ENCODE peak calls at places on chromosomes 13 and 19, in eight cellular contexts. P, B, Y, O, I, F, D and Z are unnamed samples.

GRCh38 chr19:48529156-48529555 is 17.5 kb upstream of the LMTK3 start:
- DNase-seq in F (no peak), D (no peak), I (no peak), P (no peak), O (no peak), Y (no peak), B (no peak), Z (no peak)

GRCh38 chr19:43628646-43629326 is 9.4 kb upstream of the ZNF428 start:
- DNase-seq in P (no peak), O (no peak), B (no peak), D (no peak), I (no peak), F (no peak), Y (no peak), Z (no peak)

GRCh38 chr13:80029170-80029569 is 311.8 kb downstream of the SPRY2 start:
- DNase-seq in D (no peak), O (no peak), I (no peak), Y (peak; percentile 18), B (no peak), F (no peak), P (no peak), Z (no peak)

GRCh38 chr13:46321494-46322225 is 65.4 kb downstream of the RUBCNL start:
- DNase-seq in B (no peak), D (peak; percentile 18), I (peak; percentile 44), Y (peak; percentile 54), F (peak; percentile 63), P (peak; percentile 55), O (peak; percentile 27), Z (peak; percentile 28)

GRCh38 chr19:27974082-27974513 is 1238.9 kb downstream of the UQCRFS1 start:
- DNase-seq in O (no peak), D (peak; percentile 2), P (no peak), F (no peak), Y (peak; percentile 41), I (no peak), B (no peak), Z (no peak)

GRCh38 chr19:2494447-2495129 is 18.7 kb downstream of the GADD45B start:
- DNase-seq in D (no peak), Y (peak; percentile 84), B (no peak), P (peak; percentile 90), F (peak; percentile 57), O (peak; percentile 76), I (peak; percentile 79), Z (peak; percentile 60)

GRCh38 chr13:27054760-27055159 is 116.9 kb downstream of the USP12 start:
- DNase-seq in I (no peak), O (no peak), P (no peak), F (no peak), D (no peak), Y (no peak), B (no peak), Z (no peak)

GRCh38 chr13:33292712-33293111 is 7.2 kb upstream of the STARD13 start:
- DNase-seq in B (no peak), P (no peak), F (no peak), D (no peak), Y (no peak), O (no peak), I (no peak), Z (no peak)

GRCh38 chr19:48190288-48191284 is 20.1 kb downstream of the ZSWIM9 start:
- DNase-seq in P (no peak), Y (peak; percentile 61), O (no peak), I (peak; percentile 82), D (peak; percentile 29), B (no peak), F (no peak), Z (no peak)

GRCh38 chr13:40974460-40975407 is 44.4 kb downstream of the ELF1 start:
- DNase-seq in D (peak; percentile 65), F (peak; percentile 51), I (peak; percentile 66), P (no peak), B (no peak), O (no peak), Y (peak; percentile 36), Z (no peak)

GRCh38 chr19:5960005-5961001 is 17.6 kb downstream of the RANBP3 start:
- DNase-seq in O (no peak), I (no peak), D (peak; percentile 61), Y (peak; percentile 86), B (no peak), P (peak; percentile 77), F (no peak), Z (no peak)

GRCh38 chr19:17242431-17243208 is 3.1 kb downstream of the NR2F6 start:
- DNase-seq in I (no peak), P (no peak), F (no peak), O (no peak), Y (no peak), D (no peak), B (no peak), Z (no peak)

GRCh38 chr13:26531751-26532150 is 25.7 kb upstream of the WASF3 start:
- DNase-seq in Y (no peak), F (no peak), P (no peak), I (no peak), B (no peak), O (no peak), D (no peak), Z (no peak)

GRCh38 chr19:53086949-53087348 is 16.3 kb downstream of the ZNF160 start:
- DNase-seq in P (peak; percentile 67), Y (peak; percentile 22), O (peak; percentile 17), B (no peak), D (no peak), I (peak; percentile 32), F (peak; percentile 94), Z (no peak)

GRCh38 chr13:64075543-64076271 is 2660.1 kb upstream of the PCDH20 start:
- DNase-seq in O (no peak), F (no peak), Y (no peak), P (peak; percentile 19), I (no peak), B (no peak), D (peak; percentile 88), Z (no peak)

GRCh38 chr13:102597029-102598015 is 536 bp downstream of the TPP2 start:
- DNase-seq in P (peak; percentile 43), D (no peak), B (no peak), F (peak; percentile 41), Y (peak; percentile 16), I (peak; percentile 52), O (peak; percentile 32), Z (no peak)

GRCh38 chr13:30593001-30593400 is 24.7 kb upstream of the USPL1 start:
- DNase-seq in I (no peak), O (no peak), D (no peak), Y (no peak), F (no peak), B (no peak), P (no peak), Z (no peak)
- TF ChIP-seq POLR2A in I (no peak), O (no peak), D (no peak), Y (no peak), F (no peak), B (no peak), P (no peak), Z (no peak)

GRCh38 chr19:19528721-19529490 is at the start of gene YJEFN3:
- DNase-seq in Y (no peak), I (peak; percentile 19), O (no peak), P (peak; percentile 63), F (no peak), D (no peak), B (no peak), Z (no peak)

GRCh38 chr19:19529783-19530422 is 1.2 kb downstream of the YJEFN3 start:
- DNase-seq in B (no peak), I (no peak), Y (no peak), O (no peak), D (no peak), P (no peak), F (no peak), Z (no peak)

GRCh38 chr19:19530423-19530804 is 1.7 kb downstream of the YJEFN3 start:
- DNase-seq in I (peak; percentile 36), D (no peak), O (no peak), F (no peak), B (no peak), P (no peak), Y (no peak), Z (no peak)

GRCh38 chr19:19531951-19532805 is 3.5 kb downstream of the YJEFN3 start:
- DNase-seq in F (peak; percentile 44), O (peak; percentile 84), P (peak; percentile 86), D (peak; percentile 30), B (no peak), Y (peak; percentile 81), I (peak; percentile 44), Z (peak; percentile 89)

DNA sequence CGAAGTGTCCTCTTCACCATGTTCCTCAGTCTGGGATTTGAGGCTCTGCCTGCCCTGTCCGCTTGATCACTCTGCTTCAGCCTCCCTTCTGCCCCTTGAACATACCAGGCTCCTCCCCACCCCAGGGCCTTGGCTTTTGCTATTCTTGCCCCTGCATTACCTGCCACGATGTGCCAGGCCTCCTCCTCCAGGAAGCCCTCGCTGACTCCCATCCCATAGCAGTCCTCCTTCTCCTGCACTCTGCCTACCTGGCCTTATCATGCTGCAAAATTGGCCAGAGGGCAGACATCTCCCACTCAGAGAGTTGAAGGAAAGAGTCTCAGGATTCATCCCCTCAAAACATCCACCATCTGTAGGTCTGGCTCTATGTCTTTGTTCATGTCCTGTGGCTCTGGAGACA is 2.2 kb downstream of the YJEFN3 start:
- DNase-seq in F (no peak), O (no peak), Y (no peak), P (no peak), I (no peak), B (no peak), D (no peak), Z (no peak)
- TF ChIP-seq POLR2A in F (no peak), O (no peak), Y (no peak), P (no peak), I (no peak), B (no peak), D (no peak), Z (no peak)

DNA sequence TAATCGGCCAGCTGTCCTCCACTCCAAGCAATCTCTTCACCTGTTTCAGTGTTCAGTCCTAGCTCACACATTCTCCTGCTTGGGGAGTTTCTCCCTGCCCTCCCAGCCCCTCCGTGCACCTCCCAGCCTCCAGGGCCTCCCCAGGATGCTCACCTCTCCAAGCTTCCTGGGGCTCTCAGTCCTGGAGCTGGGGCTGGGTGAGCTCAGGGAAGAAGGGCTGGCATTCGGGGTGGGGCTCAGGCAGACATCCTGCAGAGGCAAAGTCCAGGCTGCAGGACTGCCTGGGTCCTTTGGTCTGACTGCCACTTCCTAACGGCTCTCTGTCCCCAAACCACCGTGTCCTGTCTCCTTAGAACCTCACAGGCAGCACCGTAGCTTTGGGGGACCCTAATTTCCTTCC is 2.6 kb downstream of the TMEM150B start:
- DNase-seq in F (no peak), P (no peak), I (no peak), Y (no peak), O (no peak), B (no peak), D (no peak), Z (no peak)
- TF ChIP-seq POLR2A in F (no peak), P (no peak), I (no peak), Y (no peak), O (no peak), B (no peak), D (no peak), Z (no peak)

DNA sequence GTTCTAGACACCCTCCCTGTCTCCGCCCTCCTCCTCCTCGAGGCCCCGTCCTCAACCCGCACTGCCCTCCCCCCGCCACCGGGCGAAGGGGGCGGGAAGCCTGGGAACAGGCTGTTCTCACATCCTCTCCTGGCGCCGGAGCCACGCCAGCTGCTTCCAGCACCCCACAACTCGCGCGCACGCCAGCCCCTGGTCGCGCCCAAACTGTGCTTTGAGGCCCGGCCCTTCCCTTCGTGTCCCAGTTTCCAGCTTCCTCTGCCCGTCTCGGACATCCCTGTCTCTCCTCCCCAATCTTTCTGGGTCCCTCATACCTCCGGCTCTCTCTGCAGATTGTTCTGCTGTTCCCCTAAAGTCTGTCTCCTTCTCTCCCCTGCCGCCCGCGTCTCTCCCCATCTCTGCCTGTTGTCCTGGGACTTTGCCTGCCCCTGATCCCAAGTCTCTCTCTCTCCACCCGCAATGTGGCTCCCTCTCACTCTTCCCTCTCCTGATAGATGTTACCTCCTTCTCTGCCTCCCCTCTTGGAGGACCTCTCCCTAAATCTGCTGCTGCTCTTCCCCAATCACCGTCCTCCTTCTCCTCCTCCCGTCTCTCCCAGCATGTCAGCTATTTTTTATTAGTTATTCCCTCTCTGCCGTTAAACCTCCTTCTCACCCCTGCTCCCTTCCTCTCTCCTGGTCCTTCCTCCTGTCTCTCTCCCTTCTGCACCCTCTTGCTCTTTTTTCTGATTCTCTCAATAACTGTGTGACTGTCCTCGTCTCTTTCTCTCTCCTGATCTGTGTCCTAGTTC is 14.2 kb downstream of the DPF1 start:
- DNase-seq in O (peak; percentile 86), D (no peak), P (peak; percentile 90), F (peak; percentile 40), Y (peak; percentile 37), I (peak; percentile 37), B (no peak), Z (peak; percentile 66)
- TF ChIP-seq POLR2A in O (peak; percentile 15), D (no peak), P (no peak), F (no peak), Y (no peak), I (no peak), B (no peak), Z (peak; percentile 65)